ENCODE peak calls at places on chromosome 10, in nine cellular contexts. D is stimulated activated CD4-positive, alpha-beta T cell treated with anti-CD3 and anti-CD28 coated beads, TNF-alpha, amount 100 ng/mL, for 4 hours; J is type B pancreatic cell; X is pons; B is NCI-H510A; I is breast epithelium; V is tibial artery; Z is NCI-H1436; W is COR-L47. T is an unnamed sample.
A peak's percentile ranks its signal among the peaks of the same experiment; 100 is the strongest.

GRCh38 chr10:123240776-123241175 is 86.6 kb downstream of the BUB3 start:
- DNase-seq in D (no peak), J (no peak), X (no peak), B (no peak), I (no peak), V (no peak), Z (no peak), W (no peak), T (no peak)

GRCh38 chr10:42149027-42149700 is 489.2 kb downstream of the ZNF33B start:
- DNase-seq in D (no peak), J (peak; percentile 69), X (no peak), B (no peak), I (no peak), V (peak; percentile 66), Z (no peak), W (no peak), T (no peak)

GRCh38 chr10:29859521-29860130 is 199.8 kb downstream of the JCAD start:
- DNase-seq in D (no peak), J (no peak), X (no peak), B (no peak), I (no peak), V (no peak), Z (no peak), W (no peak), T (no peak)

GRCh38 chr10:79346012-79346340 is 1.3 kb upstream of the PPIF start:
- DNase-seq in D (no peak), J (no peak), X (no peak), B (no peak), I (no peak), V (no peak), Z (no peak), W (no peak), T (no peak)

GRCh38 chr10:49619613-49620012 is 5.8 kb downstream of the CHAT start:
- DNase-seq in D (no peak), J (no peak), X (no peak), B (no peak), I (peak; percentile 17), V (peak; percentile 35), Z (no peak), W (no peak), T (no peak)

GRCh38 chr10:1208376-1209311 is 152.5 kb downstream of the WDR37 start:
- DNase-seq in D (no peak), J (no peak), X (no peak), B (no peak), I (no peak), V (no peak), Z (no peak), W (no peak), T (no peak)

GRCh38 chr10:91856637-91857036 is 52.6 kb downstream of the FGFBP3 start:
- DNase-seq in D (no peak), J (no peak), X (no peak), B (no peak), I (no peak), V (no peak), Z (no peak), W (no peak), T (peak; percentile 5)

GRCh38 chr10:92692085-92692671 is 2.4 kb downstream of the HHEX start:
- DNase-seq in D (no peak), J (no peak), X (no peak), B (no peak), I (no peak), V (no peak), Z (no peak), W (no peak), T (no peak)

GRCh38 chr10:1655367-1655766 is 82.0 kb downstream of the ADARB2 start:
- DNase-seq in D (no peak), J (no peak), X (no peak), B (no peak), I (no peak), V (no peak), Z (no peak), W (no peak), T (no peak)

GRCh38 chr10:71206911-71207310 is 5.5 kb upstream of the UNC5B start:
- DNase-seq in D (no peak), J (no peak), X (no peak), B (no peak), I (peak; percentile 31), V (peak; percentile 55), Z (no peak), W (no peak), T (no peak)

GRCh38 chr10:17758200-17758599 is 6.2 kb downstream of the TMEM236 start:
- DNase-seq in D (no peak), J (no peak), X (no peak), B (no peak), I (no peak), V (no peak), Z (no peak), W (no peak), T (no peak)

GRCh38 chr10:120465138-120465537 is 8.1 kb downstream of the PLPP4 start:
- DNase-seq in D (no peak), J (no peak), X (no peak), B (no peak), I (no peak), V (no peak), Z (no peak), W (no peak), T (no peak)

GRCh38 chr10:109899578-109900355 is 23.5 kb downstream of the XPNPEP1 start:
- DNase-seq in D (no peak), J (no peak), X (no peak), B (no peak), I (no peak), V (no peak), Z (no peak), W (no peak), T (no peak)

GRCh38 chr10:22379059-22379458 is 33.8 kb downstream of the SPAG6 start:
- DNase-seq in D (peak; percentile 7), J (no peak), X (no peak), B (no peak), I (no peak), V (no peak), Z (no peak), W (no peak), T (no peak)

GRCh38 chr10:78362406-78363022 is 328.9 kb downstream of the RPS24 start:
- DNase-seq in D (no peak), J (no peak), X (peak; percentile 17), B (no peak), I (no peak), V (no peak), Z (no peak), W (no peak), T (no peak)

GRCh38 chr10:33306756-33307519 is 27.5 kb downstream of the NRP1 start:
- DNase-seq in D (no peak), J (no peak), X (no peak), B (no peak), I (no peak), V (no peak), Z (no peak), W (no peak), T (no peak)

GRCh38 chr10:113965077-113965476 is 78.6 kb upstream of the ADRB1 start:
- DNase-seq in D (no peak), J (no peak), X (no peak), B (no peak), I (no peak), V (no peak), Z (no peak), W (no peak), T (no peak)

GRCh38 chr10:12466701-12467100 is 117.4 kb downstream of the CAMK1D start:
- DNase-seq in D (no peak), J (no peak), X (no peak), B (peak; percentile 34), I (no peak), V (no peak), Z (no peak), W (no peak), T (peak; percentile 71)

GRCh38 chr10:24495666-24496065 is 228.0 kb downstream of the ARHGAP21 start:
- DNase-seq in D (no peak), J (no peak), X (no peak), B (no peak), I (no peak), V (no peak), Z (no peak), W (no peak), T (no peak)

GRCh38 chr10:9305018-9305655 is 1250.6 kb downstream of the GATA3 start:
- DNase-seq in D (no peak), J (no peak), X (peak; percentile 37), B (no peak), I (no peak), V (no peak), Z (no peak), W (no peak), T (peak; percentile 18)